ENCODE peak calls at places on chromosome 13, in five cellular contexts. P, Y, H, O and I are unnamed samples.

GRCh38 chr13:72437458-72437857 is 290.0 kb downstream of the MZT1 start:
- DNase-seq in Y (peak), P (no peak), O (no peak), H (no peak), I (peak)

GRCh38 chr13:49357694-49358093 is 86.2 kb downstream of the CAB39L start:
- DNase-seq in P (no peak), O (no peak), H (no peak), Y (peak), I (peak)

GRCh38 chr13:114268344-114269280 is 12.8 kb upstream of the UPF3A start:
- DNase-seq in O (no peak), H (no peak), P (no peak), Y (no peak), I (no peak)

GRCh38 chr13:99288069-99288468 is 19.1 kb downstream of the GPR183 start:
- DNase-seq in Y (no peak), H (no peak), O (no peak), P (no peak), I (no peak)

GRCh38 chr13:30415430-30416030 is 6.8 kb upstream of the UBE2L5 start:
- DNase-seq in P (no peak), Y (no peak), H (no peak), O (no peak), I (no peak)

GRCh38 chr13:23695711-23696512 is 125.7 kb downstream of the TNFRSF19 start:
- DNase-seq in Y (no peak), P (no peak), H (no peak), O (no peak), I (no peak)

GRCh38 chr13:113920173-113920572 is 53.7 kb downstream of the C13orf46 start:
- DNase-seq in O (no peak), H (no peak), P (no peak), Y (no peak), I (no peak)

GRCh38 chr13:43229506-43229905 is 206.1 kb downstream of the DNAJC15 start:
- DNase-seq in O (no peak), Y (peak), H (peak), P (no peak), I (peak)

GRCh38 chr13:41268764-41269163 is 5.4 kb upstream of the MTRF1 start:
- DNase-seq in H (no peak), Y (peak), P (no peak), O (no peak), I (peak)

GRCh38 chr13:32257649-32258048 is 57.5 kb downstream of the ZAR1L start:
- DNase-seq in O (no peak), H (no peak), P (no peak), Y (no peak), I (no peak)

GRCh38 chr13:78334059-78334458 is 269.3 kb downstream of the POU4F1 start:
- DNase-seq in P (no peak), O (no peak), H (no peak), Y (no peak), I (no peak)

GRCh38 chr13:40485611-40486517 is 180.6 kb downstream of the FOXO1 start:
- DNase-seq in H (no peak), P (no peak), Y (no peak), O (no peak), I (no peak)

GRCh38 chr13:52173373-52173772 is 14.0 kb upstream of the NEK3 start:
- DNase-seq in H (no peak), Y (no peak), P (no peak), O (no peak), I (no peak)

GRCh38 chr13:34349091-34349722 is 531.3 kb downstream of the RFC3 start:
- DNase-seq in Y (peak), P (peak), O (peak), H (peak), I (peak)

GRCh38 chr13:22175815-22176214 is 504.9 kb downstream of the FGF9 start:
- DNase-seq in Y (no peak), O (no peak), P (no peak), H (no peak), I (no peak)

GRCh38 chr13:43815204-43815603 is 28.4 kb upstream of the ENOX1 start:
- DNase-seq in H (no peak), Y (peak), P (peak), O (no peak), I (peak)

GRCh38 chr13:106382569-106382968 is 152.9 kb downstream of the EFNB2 start:
- DNase-seq in P (no peak), H (no peak), O (no peak), Y (no peak), I (no peak)

GRCh38 chr13:62781866-62782265 is 1366.2 kb upstream of the PCDH20 start:
- DNase-seq in P (no peak), Y (no peak), O (no peak), H (no peak), I (no peak)

GRCh38 chr13:48317511-48317981 is 14.0 kb downstream of the RB1 start:
- DNase-seq in P (no peak), Y (no peak), O (no peak), H (no peak), I (no peak)

GRCh38 chr13:72458701-72459100 is 268.7 kb downstream of the MZT1 start:
- DNase-seq in P (no peak), H (no peak), Y (peak), O (no peak), I (peak)

GRCh38 chr13:102856603-102857002 is 10.8 kb downstream of the ERCC5 start:
- DNase-seq in Y (peak), O (no peak), H (peak), P (peak), I (no peak)

GRCh38 chr13:37175996-37176395 is 70.5 kb upstream of the CSNK1A1L start:
- DNase-seq in Y (peak), H (no peak), O (no peak), P (no peak), I (peak)

GRCh38 chr13:30985637-30986205 is 53.3 kb downstream of the TEX26 start:
- DNase-seq in P (no peak), O (no peak), Y (peak), H (no peak), I (peak)

GRCh38 chr13:100610399-100611347 is 22.1 kb upstream of the GGACT start:
- DNase-seq in H (no peak), O (no peak), Y (no peak), P (no peak), I (no peak)

GRCh38 chr13:68027311-68027710 is 797.2 kb upstream of the PCDH9 start:
- DNase-seq in P (no peak), Y (no peak), H (no peak), O (no peak), I (no peak)

GRCh38 chr13:98598043-98598442 is 21.1 kb upstream of the STK24 start:
- DNase-seq in Y (peak), P (no peak), H (no peak), O (no peak), I (peak)

GRCh38 chr13:110887242-110887954 is 27.5 kb downstream of the ANKRD10 start:
- DNase-seq in H (no peak), P (no peak), O (no peak), Y (no peak), I (no peak)

GRCh38 chr13:112850273-112850672 is 118.7 kb upstream of the MCF2L start:
- DNase-seq in O (no peak), Y (no peak), P (no peak), H (peak), I (no peak)

GRCh38 chr13:97028441-97029299 is 34.4 kb upstream of the OXGR1 start:
- DNase-seq in Y (peak), P (peak), H (no peak), O (peak), I (peak)

GRCh38 chr13:43316997-43317396 is 293.6 kb downstream of the DNAJC15 start:
- DNase-seq in O (peak), Y (peak), P (peak), H (no peak), I (peak)

GRCh38 chr13:20173121-20173746 is 12.4 kb upstream of the GJA3 start:
- DNase-seq in O (no peak), P (no peak), H (no peak), Y (peak), I (no peak)

GRCh38 chr13:20170931-20171330 is 10.1 kb upstream of the GJA3 start:
- DNase-seq in Y (no peak), P (no peak), H (no peak), O (no peak), I (no peak)

GRCh38 chr13:20168396-20168795 is 7.5 kb upstream of the GJA3 start:
- DNase-seq in H (no peak), P (no peak), O (no peak), Y (no peak), I (no peak)

GRCh38 chr13:20174656-20175405 is 14.0 kb upstream of the GJA3 start:
- DNase-seq in O (peak), P (peak), H (peak), Y (peak), I (peak)

GRCh38 chr13:20171364-20171763 is 10.5 kb upstream of the GJA3 start:
- DNase-seq in O (no peak), Y (no peak), P (no peak), H (no peak), I (no peak)
- H3K4me3 ChIP-seq in O (no peak), Y (no peak), P (no peak), H (no peak), I (no peak)

GRCh38 chr13:27450921-27451461 is 627 bp upstream of the MTIF3 start:
- DNase-seq in Y (peak), O (no peak), H (peak), P (peak), I (peak)

GRCh38 chr13:27449081-27449603 is 1.2 kb downstream of the MTIF3 start:
- DNase-seq in P (no peak), H (no peak), Y (no peak), O (no peak), I (no peak)

GRCh38 chr13:27449936-27450828 is at the start of gene MTIF3:
- DNase-seq in O (peak), P (peak), H (peak), Y (peak), I (peak)

GRCh38 chr13:27446986-27447583 is 3.3 kb downstream of the MTIF3 start:
- DNase-seq in P (no peak), H (no peak), Y (no peak), O (no peak), I (no peak)

GRCh38 chr13:27448308-27448707 is 2.1 kb downstream of the MTIF3 start:
- DNase-seq in O (no peak), H (no peak), Y (no peak), P (no peak), I (no peak)
- H3K4me3 ChIP-seq in O (no peak), H (no peak), Y (no peak), P (no peak), I (no peak)

GRCh38 chr13:89324582-89324981 is 1653.4 kb downstream of the SLITRK5 start:
- DNase-seq in H (no peak), O (no peak), Y (no peak), P (no peak), I (no peak)
- H3K4me3 ChIP-seq in H (no peak), O (no peak), Y (no peak), P (no peak), I (no peak)

DNA sequence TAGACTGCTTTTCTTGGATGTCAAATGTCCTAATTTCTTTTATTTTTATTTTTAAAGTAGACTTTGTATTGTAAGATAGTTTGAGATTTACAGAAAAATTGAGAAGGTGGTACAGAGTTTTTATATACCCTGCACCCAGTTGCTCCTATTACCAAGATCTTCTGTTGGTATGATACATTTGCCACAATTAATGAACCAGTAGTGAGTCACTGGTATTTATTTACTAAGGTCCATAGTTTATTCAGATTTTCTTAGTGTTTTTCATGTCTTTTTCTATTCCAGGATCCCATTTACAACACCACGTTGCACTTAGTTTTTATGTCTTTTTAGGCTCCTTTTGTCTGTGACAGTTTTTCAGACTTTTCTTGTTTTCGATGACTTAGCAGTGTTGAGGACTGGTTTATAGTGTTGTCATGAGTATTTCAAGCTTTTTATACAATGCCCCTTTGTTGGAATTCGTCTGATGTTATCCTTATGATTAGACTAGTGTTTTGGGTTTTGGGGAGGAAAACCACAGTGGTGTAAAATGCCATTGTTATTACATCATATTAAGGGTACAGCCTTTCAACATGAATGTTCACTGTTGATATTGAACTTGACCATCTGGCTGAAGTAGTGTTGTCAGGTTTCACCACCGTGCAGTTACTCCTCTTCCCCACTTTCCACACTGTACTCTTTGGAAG is 35.9 kb downstream of the COG3 start:
- DNase-seq in H (no peak), O (no peak), Y (peak), P (no peak), I (peak)
- H3K4me3 ChIP-seq in H (no peak), O (no peak), Y (no peak), P (no peak), I (no peak)

DNA sequence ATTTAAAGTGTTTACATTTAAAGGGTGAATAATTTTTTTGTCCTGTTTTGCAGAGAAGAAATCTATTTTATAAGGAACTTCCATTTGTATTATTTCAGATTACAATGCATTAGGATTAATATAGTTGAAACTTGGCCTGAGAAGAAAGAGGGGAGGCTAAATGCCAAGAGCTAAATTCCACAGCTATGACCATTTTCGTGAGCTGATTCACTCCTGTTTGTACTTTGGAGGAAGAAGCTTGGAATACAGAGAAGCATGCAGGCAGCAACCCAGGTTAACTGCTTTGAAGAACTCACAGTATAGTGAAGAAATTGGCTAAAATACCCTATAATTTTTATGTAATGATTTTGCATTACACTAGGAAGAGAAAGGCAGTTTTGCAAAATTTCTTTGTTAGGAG is 309.4 kb upstream of the KLF12 start:
- DNase-seq in H (no peak), Y (peak), O (no peak), P (no peak), I (peak)
- H3K4me3 ChIP-seq in H (no peak), Y (no peak), O (no peak), P (no peak), I (no peak)

GRCh38 chr13:46667687-46668281 is 114.8 kb downstream of the LRCH1 start:
- DNase-seq in H (no peak), O (no peak), P (no peak), Y (peak), I (peak)
- H3K4me3 ChIP-seq in H (no peak), O (peak), P (no peak), Y (peak), I (peak)

DNA sequence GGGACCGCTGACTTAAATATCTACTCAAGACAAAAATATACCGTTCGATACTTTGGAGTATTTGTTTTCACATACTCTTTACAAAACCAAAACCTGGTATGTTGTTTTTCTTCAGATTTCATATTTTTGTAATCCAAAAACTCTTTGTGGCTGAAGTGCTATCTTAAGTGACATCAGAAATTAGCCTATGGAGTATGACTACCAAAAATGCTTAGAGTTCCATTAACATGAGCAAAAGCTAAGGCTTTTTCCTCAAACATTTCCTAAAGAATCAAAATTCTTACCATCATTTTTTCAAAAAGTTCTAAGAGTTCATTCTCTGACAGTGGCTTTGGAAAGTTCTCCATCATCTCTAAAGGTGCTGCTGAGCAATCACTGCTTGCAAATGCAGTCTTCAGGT is 52.0 kb downstream of the DIAPH3 start:
- DNase-seq in P (no peak), Y (no peak), O (no peak), H (no peak), I (no peak)
- H3K4me3 ChIP-seq in P (no peak), Y (no peak), O (no peak), H (no peak), I (no peak)

DNA sequence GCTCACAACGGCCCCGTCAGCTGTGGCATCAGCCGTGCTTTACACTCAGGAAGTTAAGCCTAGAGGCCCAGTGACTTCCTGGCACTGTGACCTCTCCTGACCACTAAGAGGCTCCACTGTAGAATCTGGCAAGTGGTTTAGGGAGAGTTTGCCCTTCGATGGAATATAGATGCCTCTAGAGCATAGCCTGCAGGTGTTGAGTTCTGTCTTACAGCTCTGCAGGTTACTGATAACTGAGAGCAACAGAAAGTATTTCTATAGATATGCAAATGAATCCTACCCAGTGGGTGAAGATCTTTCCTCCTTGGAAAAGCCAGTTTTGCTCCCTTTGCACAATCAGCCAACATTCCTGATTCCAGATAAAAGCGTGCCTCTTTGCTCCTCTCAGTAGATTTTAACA is 35.8 kb downstream of the ATP12A start:
- DNase-seq in H (no peak), O (no peak), Y (no peak), P (no peak), I (no peak)
- H3K4me3 ChIP-seq in H (no peak), O (no peak), Y (no peak), P (no peak), I (no peak)